ENCODE peak calls at places on chromosomes 11 and 22, in seven cellular contexts. J, D, S, T, Y, B and R are unnamed samples.

GRCh38 chr22:35971418-35972119 is 57.1 kb downstream of the RBFOX2 start:
- DNase-seq in J (no peak), D (no peak), S (no peak), T (no peak), Y (peak; percentile 95), B (no peak), R (no peak)

GRCh38 chr22:49971232-49972162 is 10.9 kb downstream of the PIM3 start:
- DNase-seq in J (peak; percentile 44), D (peak; percentile 97), S (peak; percentile 72), T (peak; percentile 7), Y (no peak), B (peak; percentile 94), R (no peak)

GRCh38 chr11:48013269-48013901 is 33.0 kb downstream of the PTPRJ start:
- DNase-seq in J (no peak), D (peak; percentile 43), S (no peak), T (no peak), Y (no peak), B (peak; percentile 64), R (no peak)

GRCh38 chr11:12540913-12541587 is 133.2 kb upstream of the TEAD1 start:
- DNase-seq in J (no peak), D (no peak), S (no peak), T (no peak), Y (peak; percentile 76), B (no peak), R (peak; percentile 43)

GRCh38 chr11:61587951-61588695 is 7.2 kb upstream of the SYT7 start:
- DNase-seq in J (peak; percentile 96), D (peak; percentile 94), S (no peak), T (no peak), Y (no peak), B (peak; percentile 72), R (no peak)

GRCh38 chr11:113162590-113162961 is 151.8 kb upstream of the TTC12 start:
- DNase-seq in J (no peak), D (no peak), S (peak; percentile 59), T (no peak), Y (no peak), B (no peak), R (no peak)

GRCh38 chr11:133081020-133081419 is 451.3 kb downstream of the OPCML start:
- DNase-seq in J (no peak), D (no peak), S (no peak), T (no peak), Y (no peak), B (no peak), R (no peak)

GRCh38 chr11:6418958-6419611 is at the start of gene APBB1:
- DNase-seq in J (peak; percentile 68), D (peak; percentile 95), S (peak; percentile 67), T (peak; percentile 67), Y (no peak), B (peak; percentile 71), R (peak; percentile 81)

GRCh38 chr11:85154294-85154693 is 472.9 kb downstream of the DLG2 start:
- DNase-seq in J (no peak), D (no peak), S (no peak), T (no peak), Y (no peak), B (no peak), R (no peak)

GRCh38 chr11:114758627-114759026 is 80.3 kb downstream of the NXPE2 start:
- DNase-seq in J (no peak), D (no peak), S (no peak), T (no peak), Y (no peak), B (no peak), R (no peak)

GRCh38 chr22:30481711-30482110 is 9.9 kb upstream of the SEC14L3 start:
- DNase-seq in J (no peak), D (no peak), S (no peak), T (no peak), Y (no peak), B (no peak), R (no peak)

GRCh38 chr11:6931146-6931713 is 5.0 kb downstream of the ZNF215 start:
- DNase-seq in J (no peak), D (no peak), S (no peak), T (no peak), Y (no peak), B (no peak), R (no peak)

GRCh38 chr22:17988800-17989513 is 35.4 kb downstream of the MICAL3 start:
- DNase-seq in J (no peak), D (no peak), S (no peak), T (no peak), Y (no peak), B (no peak), R (no peak)

GRCh38 chr11:45651156-45651555 is 14.3 kb downstream of the CHST1 start:
- DNase-seq in J (no peak), D (no peak), S (no peak), T (no peak), Y (no peak), B (no peak), R (no peak)

GRCh38 chr11:15698855-15699254 is 584.1 kb downstream of the INSC start:
- DNase-seq in J (no peak), D (no peak), S (no peak), T (no peak), Y (no peak), B (no peak), R (no peak)

GRCh38 chr11:2121227-2122130 is 17.7 kb downstream of the IGF2 start:
- DNase-seq in J (no peak), D (no peak), S (no peak), T (no peak), Y (no peak), B (peak; percentile 27), R (peak; percentile 67)

GRCh38 chr11:60847281-60847680 is 5.4 kb downstream of the CCDC86 start:
- DNase-seq in J (no peak), D (no peak), S (no peak), T (no peak), Y (no peak), B (no peak), R (no peak)

GRCh38 chr22:36385491-36386350 is 2.0 kb downstream of the MYH9 start:
- DNase-seq in J (no peak), D (no peak), S (no peak), T (no peak), Y (no peak), B (peak; percentile 78), R (no peak)

GRCh38 chr22:37504964-37505363 is 14.3 kb downstream of the CARD10 start:
- DNase-seq in J (no peak), D (no peak), S (no peak), T (no peak), Y (no peak), B (no peak), R (no peak)

GRCh38 chr11:28877366-28877765 is 769.2 kb downstream of the METTL15 start:
- DNase-seq in J (no peak), D (no peak), S (no peak), T (no peak), Y (no peak), B (no peak), R (no peak)

DNA sequence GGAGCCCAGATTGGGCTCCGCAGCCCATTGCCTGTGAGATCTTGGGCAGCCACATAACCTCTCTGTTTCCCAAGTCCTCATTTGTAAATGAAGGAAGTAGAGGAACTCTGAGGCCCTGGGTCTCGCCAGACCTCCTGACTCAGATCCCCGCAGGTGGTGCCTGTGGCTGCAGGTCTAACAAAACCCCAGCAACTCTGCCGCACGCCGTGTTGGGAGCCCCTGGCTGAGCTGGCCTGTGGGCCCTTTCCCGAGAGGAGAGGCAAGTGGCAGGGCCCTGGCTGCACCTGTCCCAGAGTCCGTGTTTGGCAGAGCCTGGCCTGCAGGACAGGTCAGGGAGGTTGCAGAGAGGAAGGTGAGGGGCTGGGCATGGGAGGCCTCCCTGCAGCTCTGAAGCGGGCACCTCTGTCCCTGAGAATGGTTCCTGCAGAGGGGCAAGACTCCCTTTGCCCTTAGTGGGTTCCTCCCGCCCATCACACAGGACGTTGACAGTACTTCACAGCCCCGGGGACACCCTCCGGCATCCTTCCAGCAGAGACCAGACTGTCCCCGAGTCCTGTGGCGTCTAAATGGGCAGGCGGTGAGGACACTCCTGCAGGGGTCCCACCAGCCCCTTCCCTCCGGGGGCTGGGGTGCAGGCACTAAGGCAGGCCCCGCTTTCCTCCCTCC is 67.7 kb downstream of the ARHGAP8 start:
- DNase-seq in J (no peak), D (no peak), S (no peak), T (no peak), Y (no peak), B (no peak), R (no peak)
- TF ChIP-seq CTCF in J (no peak), D (no peak), S (no peak), T (no peak), Y (no peak), B (no peak), R (no peak)

GRCh38 chr11:30128269-30128932 is 102.4 kb upstream of the FSHB start:
- DNase-seq in J (no peak), D (no peak), S (no peak), T (no peak), Y (no peak), B (no peak), R (no peak)
- TF ChIP-seq CTCF in J (peak; percentile 56), D (peak; percentile 28), S (peak; percentile 56), T (peak; percentile 76), Y (peak; percentile 17), B (peak; percentile 51), R (peak; percentile 82)

GRCh38 chr22:32775957-32776356 is 25.5 kb upstream of the TIMP3 start:
- DNase-seq in J (no peak), D (no peak), S (no peak), T (no peak), Y (no peak), B (no peak), R (no peak)
- TF ChIP-seq CTCF in J (no peak), D (no peak), S (no peak), T (peak; percentile 54), Y (peak; percentile 35), B (peak; percentile 21), R (peak; percentile 59)

DNA sequence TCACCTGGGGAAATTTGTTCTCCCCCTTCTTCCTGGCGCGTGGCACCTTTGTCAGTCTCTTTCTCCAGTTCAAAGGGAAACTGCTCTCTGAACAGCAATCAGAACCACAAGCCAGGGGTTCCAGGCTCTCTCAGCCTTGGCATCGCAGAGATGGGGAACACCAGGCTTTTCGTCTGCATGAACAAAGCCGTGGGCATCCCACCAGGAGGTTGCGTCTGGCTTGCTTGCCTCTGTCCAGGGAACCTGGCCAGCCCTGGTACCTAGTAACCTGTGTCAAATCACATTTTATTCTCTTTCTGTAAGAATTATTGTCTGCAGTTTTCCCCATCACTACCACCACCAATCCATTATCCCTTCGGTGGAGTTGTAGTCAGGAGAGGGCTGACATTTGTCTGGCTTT is 107.0 kb downstream of the WNT7B start:
- DNase-seq in J (no peak), D (no peak), S (no peak), T (no peak), Y (no peak), B (no peak), R (no peak)
- TF ChIP-seq CTCF in J (no peak), D (no peak), S (no peak), T (no peak), Y (no peak), B (no peak), R (no peak)

DNA sequence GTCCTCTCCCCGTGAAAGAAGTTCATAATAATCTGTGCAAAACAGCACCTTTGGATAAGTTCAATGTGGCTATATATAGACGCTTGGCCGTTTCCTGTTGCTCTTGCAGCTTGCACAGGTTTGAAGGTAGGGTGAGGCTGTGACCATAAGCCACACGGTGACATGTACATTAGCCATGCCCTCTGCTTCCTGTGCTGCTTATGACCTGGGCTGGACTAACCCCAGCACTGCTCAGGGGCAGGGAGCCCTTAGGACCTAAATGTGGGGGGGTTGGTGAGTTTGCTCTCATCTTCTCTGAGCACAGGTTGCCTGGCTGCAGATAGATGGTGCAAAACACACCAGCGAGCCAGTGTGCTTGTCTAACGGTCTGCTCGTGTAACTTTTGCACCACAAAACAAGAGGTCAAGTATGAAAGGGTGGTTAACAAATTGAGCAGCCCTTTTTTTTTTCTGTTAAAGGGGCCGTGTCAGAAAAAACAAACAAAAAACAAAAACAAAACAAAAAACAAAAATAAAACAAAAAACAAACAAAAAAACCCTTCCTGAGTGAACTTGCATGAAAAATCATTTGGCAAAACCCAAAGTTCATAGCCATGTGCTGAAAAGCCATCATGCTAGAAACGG is 37.3 kb downstream of the FLI1 start:
- DNase-seq in J (no peak), D (no peak), S (no peak), T (no peak), Y (no peak), B (no peak), R (no peak)
- TF ChIP-seq CTCF in J (no peak), D (no peak), S (no peak), T (no peak), Y (no peak), B (no peak), R (no peak)